ENCODE peak calls at places on chromosomes 11 and 22, in six cellular contexts. E, G, Q, Z, P and T are unnamed samples.

GRCh38 chr11:25910090-25910489 is 421.8 kb upstream of the ANO3 start:
- DNase-seq in Z (no peak), P (no peak), E (no peak), G (no peak), Q (no peak), T (no peak)

GRCh38 chr11:1089738-1090599 is 15.3 kb downstream of the MUC2 start:
- DNase-seq in Q (no peak), E (no peak), Z (no peak), G (no peak), P (no peak), T (no peak)

GRCh38 chr22:43118953-43119458 is 8.5 kb downstream of the BIK start:
- DNase-seq in P (peak; percentile 5), G (no peak), E (no peak), Q (no peak), Z (no peak), T (peak; percentile 70)

GRCh38 chr22:23763579-23764331 is 965 bp downstream of the C22orf15 start:
- DNase-seq in Q (peak; percentile 82), Z (no peak), P (no peak), E (no peak), G (peak; percentile 42), T (no peak)

GRCh38 chr22:37214431-37215025 is 2.3 kb upstream of the SSTR3 start:
- DNase-seq in Z (no peak), G (no peak), P (no peak), E (no peak), Q (peak; percentile 44), T (no peak)

GRCh38 chr22:45541580-45541979 is 38.9 kb downstream of the FBLN1 start:
- DNase-seq in G (no peak), Z (no peak), P (no peak), E (no peak), Q (no peak), T (no peak)

GRCh38 chr11:1817511-1817910 is 17.3 kb upstream of the SYT8 start:
- DNase-seq in E (no peak), Z (no peak), G (no peak), Q (no peak), P (no peak), T (no peak)

GRCh38 chr11:78606667-78607066 is 32.0 kb upstream of the NARS2 start:
- DNase-seq in G (no peak), Z (no peak), Q (no peak), P (peak; percentile 9), E (no peak), T (no peak)

GRCh38 chr11:34756591-34756990 is 135.7 kb downstream of the EHF start:
- DNase-seq in G (no peak), Q (no peak), E (no peak), Z (no peak), P (no peak), T (no peak)

GRCh38 chr11:79054636-79055035 is 386.2 kb downstream of the TENM4 start:
- DNase-seq in Z (no peak), Q (no peak), G (no peak), P (peak; percentile 72), E (no peak), T (no peak)

GRCh38 chr22:44412136-44412731 is 85.8 kb downstream of the RTL6 start:
- DNase-seq in G (no peak), E (no peak), Q (peak; percentile 46), P (no peak), Z (no peak), T (no peak)

GRCh38 chr11:64263021-64263946 is 12.0 kb downstream of the PLCB3 start:
- DNase-seq in G (no peak), Q (no peak), Z (no peak), P (peak; percentile 81), E (no peak), T (no peak)